ENCODE peak calls at places on chromosomes 16 and 17, in eight cellular contexts. C is heart right ventricle, V is A549, W is ovary, F is heart left ventricle, J is HL-60, O is AG09309, N is stomach. D is an unnamed sample.
A peak's percentile ranks its signal among the peaks of the same experiment; 100 is the strongest.

GRCh38 chr16:11052080-11052808 is 107.9 kb downstream of the CLEC16A start:
- DNase-seq in C (no peak), V (no peak), W (no peak), F (no peak), J (peak; percentile 93), O (no peak), N (no peak), D (no peak)

GRCh38 chr17:19263621-19264010 is 26.4 kb downstream of the EPN2 start:
- DNase-seq in C (no peak), V (no peak), W (no peak), F (peak; percentile 49), J (no peak), O (no peak), N (no peak), D (no peak)

GRCh38 chr16:74743668-74744299 is 30.8 kb downstream of the FA2H start:
- DNase-seq in C (no peak), V (peak; percentile 98), W (no peak), F (no peak), J (no peak), O (no peak), N (peak; percentile 97), D (peak; percentile 78)

GRCh38 chr16:26454102-26454501 is 612.6 kb upstream of the C16orf82 start:
- DNase-seq in C (no peak), V (no peak), W (no peak), F (no peak), J (no peak), O (no peak), N (no peak), D (no peak)

GRCh38 chr17:47884905-47885735 is 10.9 kb upstream of the SP2 start:
- DNase-seq in C (no peak), V (no peak), W (no peak), F (no peak), J (no peak), O (no peak), N (no peak), D (no peak)

GRCh38 chr16:68367034-68367433 is 56.2 kb downstream of the PRMT7 start:
- DNase-seq in C (no peak), V (peak; percentile 58), W (no peak), F (no peak), J (peak; percentile 58), O (no peak), N (peak; percentile 48), D (no peak)

GRCh38 chr16:12158428-12158827 is 181.9 kb downstream of the SNX29 start:
- DNase-seq in C (no peak), V (no peak), W (no peak), F (no peak), J (no peak), O (peak; percentile 97), N (no peak), D (no peak)

GRCh38 chr16:1645914-1646525 is 32.1 kb upstream of the JPT2 start:
- DNase-seq in C (no peak), V (peak; percentile 87), W (no peak), F (no peak), J (peak; percentile 84), O (no peak), N (no peak), D (peak; percentile 90)

GRCh38 chr17:6940186-6940649 is 55.6 kb upstream of the ALOX12 start:
- DNase-seq in C (no peak), V (no peak), W (no peak), F (no peak), J (no peak), O (no peak), N (no peak), D (no peak)

GRCh38 chr17:76957600-76958464 is 89.6 kb downstream of the MGAT5B start:
- DNase-seq in C (no peak), V (no peak), W (no peak), F (no peak), J (no peak), O (no peak), N (no peak), D (no peak)

GRCh38 chr16:89113152-89113547 is 19.5 kb downstream of the ACSF3 start:
- DNase-seq in C (no peak), V (no peak), W (no peak), F (no peak), J (no peak), O (no peak), N (no peak), D (no peak)

GRCh38 chr17:75633484-75634375 is 496 bp downstream of the SMIM5 start:
- DNase-seq in C (peak; percentile 94), V (peak; percentile 98), W (peak; percentile 88), F (peak; percentile 95), J (peak; percentile 78), O (peak; percentile 51), N (peak; percentile 94), D (peak; percentile 86)

GRCh38 chr16:81128726-81129524 is 32.7 kb upstream of the GCSH start:
- DNase-seq in C (no peak), V (no peak), W (no peak), F (no peak), J (no peak), O (no peak), N (no peak), D (no peak)

GRCh38 chr17:79971651-79972050 is 64.0 kb downstream of the TBC1D16 start:
- DNase-seq in C (no peak), V (no peak), W (peak; percentile 9), F (no peak), J (no peak), O (no peak), N (no peak), D (no peak)

GRCh38 chr16:78641463-78641862 is 542.0 kb downstream of the WWOX start:
- DNase-seq in C (no peak), V (no peak), W (no peak), F (no peak), J (no peak), O (no peak), N (no peak), D (no peak)

GRCh38 chr17:68289473-68289872 is 1.5 kb downstream of the SLC16A6 start:
- DNase-seq in C (no peak), V (no peak), W (no peak), F (no peak), J (no peak), O (peak; percentile 29), N (no peak), D (no peak)

DNA sequence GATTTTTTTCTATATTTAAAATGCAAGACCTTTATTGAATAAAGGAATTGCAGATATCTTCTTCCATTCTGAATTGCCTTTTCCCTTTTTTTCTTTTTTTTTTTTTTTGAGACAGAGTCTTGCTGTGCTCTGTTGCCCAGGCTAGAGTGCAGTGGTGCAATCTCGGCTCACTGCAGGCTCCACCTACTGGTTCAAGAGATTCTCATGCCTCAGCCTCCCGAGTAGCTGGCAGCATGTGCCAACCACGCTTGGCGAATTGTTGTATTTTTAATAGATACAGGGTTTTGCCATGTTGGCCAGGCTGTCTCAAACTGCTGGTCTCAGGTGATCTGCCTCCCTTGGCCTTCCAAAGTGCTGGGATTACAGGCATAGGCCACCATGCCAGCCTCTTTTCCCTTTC is 151.5 kb downstream of the CEP112 start:
- DNase-seq in C (no peak), V (no peak), W (no peak), F (no peak), J (no peak), O (no peak), N (no peak), D (no peak)
- TF ChIP-seq CTCF in C (peak; percentile 19), V (peak; percentile 29), W (no peak), F (peak; percentile 10), J (no peak), O (peak; percentile 16), N (no peak), D (peak; percentile 4)

GRCh38 chr17:15648384-15648783 is 28.9 kb upstream of the FBXW10B start:
- DNase-seq in C (no peak), V (no peak), W (no peak), F (no peak), J (no peak), O (no peak), N (no peak), D (no peak)
- H3K4me3 ChIP-seq in C (peak overlapping the region; percentile 38), V (peak overlapping the region; percentile 66), W (no peak overlapping the region), F (peak overlapping the region; percentile 70), J (no peak overlapping the region), O (no peak overlapping the region), N (peak overlapping the region; percentile 55), D (no peak overlapping the region)

GRCh38 chr17:81063488-81064093 is 28.6 kb downstream of the BAIAP2 start:
- DNase-seq in C (no peak), V (no peak), W (no peak), F (no peak), J (no peak), O (no peak), N (no peak), D (no peak)

GRCh38 chr17:81066072-81066471 is 31.1 kb downstream of the BAIAP2 start:
- DNase-seq in C (no peak), V (no peak), W (no peak), F (no peak), J (no peak), O (no peak), N (peak; percentile 88), D (no peak)

GRCh38 chr17:81066771-81067315 is 31.9 kb downstream of the BAIAP2 start:
- DNase-seq in C (no peak), V (no peak), W (no peak), F (no peak), J (no peak), O (no peak), N (no peak), D (no peak)

GRCh38 chr17:81065500-81065899 is 30.5 kb downstream of the BAIAP2 start:
- DNase-seq in C (no peak), V (no peak), W (no peak), F (no peak), J (no peak), O (no peak), N (peak; percentile 70), D (no peak)

GRCh38 chr17:81064746-81065475 is 30.0 kb downstream of the BAIAP2 start:
- DNase-seq in C (peak; percentile 40), V (no peak), W (no peak), F (no peak), J (no peak), O (peak; percentile 63), N (peak; percentile 64), D (no peak)
- TF ChIP-seq CTCF in C (no peak), V (no peak), W (no peak), F (no peak), J (no peak), O (no peak), N (no peak), D (no peak)

GRCh38 chr17:58693751-58694150 is 1.3 kb downstream of the RAD51C start:
- DNase-seq in C (no peak), V (no peak), W (no peak), F (no peak), J (no peak), O (no peak), N (no peak), D (no peak)
- H3K4me3 ChIP-seq in C (no peak overlapping the region), V (peak overlapping the region; percentile 53), W (no peak overlapping the region), F (no peak overlapping the region), J (peak overlapping the region; percentile 61), O (no peak overlapping the region), N (no peak overlapping the region), D (peak overlapping the region; percentile 82)

GRCh38 chr16:3115561-3115960 is 3.2 kb downstream of the ZNF205 start:
- DNase-seq in C (no peak), V (no peak), W (no peak), F (no peak), J (no peak), O (no peak), N (no peak), D (no peak)
- TF ChIP-seq CTCF in C (no peak), V (no peak), W (no peak), F (peak; percentile 5), J (no peak), O (no peak), N (no peak), D (no peak)

D was measured in LNCaP clone FGC.